ENCODE peak calls at places on chromosomes 5 and 9, in nine cellular contexts. U is cardiac muscle cell; X is Peyer's patch; C is prostate gland; O is heart left ventricle; S is upper lobe of right lung; I is CD8-positive, alpha-beta T cell; D is Panc1; P is spleen. W is an unnamed sample. For H3K27me3 and H3K9me3, the result is how much of the 10 kb centered on the place peaks cover.

GRCh38 chr5:137619191-137619870 is 116.6 kb downstream of the KLHL3 start:
- DNase-seq in D (no peak), X (no peak), O (peak), I (no peak), U (no peak), P (no peak), C (no peak), S (no peak), W (no peak)

GRCh38 chr5:177097016-177097985 is 10.6 kb downstream of the FGFR4 start:
- DNase-seq in D (no peak), P (no peak), C (no peak), S (no peak), U (no peak), X (no peak), O (no peak), I (no peak), W (no peak)

GRCh38 chr5:125017796-125018195 is 271.4 kb upstream of the ZNF608 start:
- DNase-seq in O (no peak), D (no peak), X (no peak), C (no peak), U (no peak), S (no peak), P (no peak), I (no peak), W (no peak)

GRCh38 chr9:105842023-105842644 is 147.8 kb downstream of the TMEM38B start:
- DNase-seq in P (no peak), X (no peak), D (no peak), S (no peak), C (no peak), U (peak), O (no peak), I (no peak), W (no peak)

GRCh38 chr5:107118184-107118902 is 552.4 kb downstream of the EFNA5 start:
- DNase-seq in O (no peak), I (no peak), X (no peak), C (no peak), U (no peak), S (no peak), D (no peak), P (no peak), W (no peak)

GRCh38 chr5:1732238-1732880 is 67.3 kb downstream of the MRPL36 start:
- DNase-seq in I (peak), P (peak), X (no peak), C (peak), D (no peak), U (no peak), S (peak), O (no peak), W (no peak)

GRCh38 chr5:80825780-80826460 is 134.2 kb upstream of the RASGRF2 start:
- DNase-seq in P (no peak), X (no peak), I (no peak), C (peak), O (no peak), D (no peak), S (no peak), U (no peak), W (no peak)

GRCh38 chr9:116219686-116220085 is 66.1 kb downstream of the PAPPA start:
- DNase-seq in D (no peak), X (no peak), S (no peak), I (no peak), C (no peak), U (peak), P (no peak), O (no peak), W (no peak)

GRCh38 chr9:93301911-93302525 is 118.1 kb downstream of the WNK2 start:
- DNase-seq in I (no peak), D (no peak), C (no peak), O (no peak), P (peak), U (no peak), S (peak), X (peak), W (no peak)

GRCh38 chr9:95507456-95508241 is 9.1 kb downstream of the PTCH1 start:
- DNase-seq in S (peak), I (peak), P (no peak), X (peak), O (peak), C (peak), D (no peak), U (peak), W (no peak)

GRCh38 chr5:38347896-38348295 is 89.5 kb downstream of the EGFLAM start:
- DNase-seq in S (no peak), D (no peak), I (no peak), X (no peak), O (no peak), U (no peak), P (no peak), C (no peak), W (no peak)

GRCh38 chr9:78234810-78235209 is 1.1 kb upstream of the CEP78 start:
- DNase-seq in I (no peak), D (no peak), P (no peak), S (no peak), U (no peak), X (no peak), O (no peak), C (no peak), W (no peak)

GRCh38 chr5:7213525-7213924 is 182.4 kb upstream of the ADCY2 start:
- DNase-seq in P (no peak), D (no peak), X (no peak), C (no peak), I (no peak), U (no peak), O (no peak), S (no peak), W (no peak)

GRCh38 chr9:108130896-108131295 is 641.3 kb upstream of the KLF4 start:
- DNase-seq in D (no peak), S (no peak), I (no peak), C (peak), X (no peak), O (no peak), P (no peak), U (no peak), W (no peak)

GRCh38 chr5:123369371-123369968 is 53.7 kb downstream of the CEP120 start:
- DNase-seq in I (no peak), O (no peak), D (no peak), C (no peak), S (no peak), X (no peak), P (no peak), U (no peak), W (no peak)

GRCh38 chr9:94606641-94607339 is 13.2 kb upstream of the FBP2 start:
- DNase-seq in P (no peak), C (no peak), U (no peak), S (no peak), I (no peak), D (no peak), X (no peak), O (no peak), W (no peak)

GRCh38 chr5:33311893-33312292 is 128.9 kb upstream of the TARS1 start:
- DNase-seq in S (no peak), X (no peak), D (no peak), P (no peak), C (no peak), I (no peak), O (no peak), U (no peak), W (peak)

GRCh38 chr9:557601-558201 is 283.8 kb upstream of the DMRT1 start:
- DNase-seq in S (no peak), D (peak), I (no peak), U (no peak), C (no peak), P (no peak), X (no peak), O (no peak), W (peak)

GRCh38 chr9:108273988-108274387 is 581.8 kb downstream of the ACTL7B start:
- DNase-seq in O (no peak), C (no peak), D (no peak), I (no peak), S (no peak), X (no peak), P (no peak), U (no peak), W (no peak)

GRCh38 chr9:137031904-137032639 is at the start of gene FUT7:
- DNase-seq in S (peak), P (peak), I (peak), U (no peak), D (no peak), O (no peak), C (no peak), X (peak), W (no peak)

GRCh38 chr9:108300296-108301287 is 555.2 kb downstream of the ACTL7B start:
- DNase-seq in O (no peak), S (no peak), D (no peak), P (no peak), I (no peak), U (no peak), X (no peak), C (no peak), W (no peak)

GRCh38 chr5:131252824-131253171 is 11.1 kb upstream of the CDC42SE2 start:
- DNase-seq in C (no peak), O (peak), P (peak), U (no peak), I (peak), S (peak), X (peak), D (no peak), W (no peak)

GRCh38 chr5:142293486-142293885 is 31.3 kb downstream of the SPRY4 start:
- DNase-seq in U (no peak), X (no peak), C (no peak), P (no peak), S (no peak), O (no peak), D (no peak), I (no peak), W (no peak)

GRCh38 chr5:146852089-146852488 is 26.5 kb downstream of the PPP2R2B start:
- DNase-seq in D (no peak), U (no peak), S (no peak), O (no peak), I (no peak), X (no peak), P (no peak), C (no peak), W (no peak)

GRCh38 chr5:56281489-56282163 is 48.5 kb upstream of the ANKRD55 start:
- DNase-seq in P (no peak), I (no peak), U (no peak), O (no peak), S (no peak), D (no peak), C (no peak), X (no peak), W (no peak)

GRCh38 chr5:56279979-56280378 is 46.8 kb upstream of the ANKRD55 start:
- DNase-seq in U (no peak), S (no peak), P (no peak), D (no peak), C (no peak), I (no peak), X (no peak), O (no peak), W (no peak)

GRCh38 chr5:56278267-56278826 is 45.2 kb upstream of the ANKRD55 start:
- DNase-seq in P (no peak), D (no peak), O (no peak), S (no peak), I (no peak), U (no peak), C (peak), X (no peak), W (no peak)

GRCh38 chr5:56277573-56277972 is 44.4 kb upstream of the ANKRD55 start:
- DNase-seq in C (no peak), P (no peak), U (no peak), X (no peak), D (no peak), I (no peak), S (no peak), O (no peak), W (no peak)

GRCh38 chr5:56279291-56279690 is 46.2 kb upstream of the ANKRD55 start:
- DNase-seq in O (no peak), C (no peak), I (no peak), U (no peak), S (no peak), D (no peak), X (no peak), P (no peak), W (no peak)
- H3K27ac ChIP-seq in O (no peak), C (no peak), I (no peak), U (no peak), S (no peak), D (no peak), X (no peak), P (no peak), W (no peak)

DNA sequence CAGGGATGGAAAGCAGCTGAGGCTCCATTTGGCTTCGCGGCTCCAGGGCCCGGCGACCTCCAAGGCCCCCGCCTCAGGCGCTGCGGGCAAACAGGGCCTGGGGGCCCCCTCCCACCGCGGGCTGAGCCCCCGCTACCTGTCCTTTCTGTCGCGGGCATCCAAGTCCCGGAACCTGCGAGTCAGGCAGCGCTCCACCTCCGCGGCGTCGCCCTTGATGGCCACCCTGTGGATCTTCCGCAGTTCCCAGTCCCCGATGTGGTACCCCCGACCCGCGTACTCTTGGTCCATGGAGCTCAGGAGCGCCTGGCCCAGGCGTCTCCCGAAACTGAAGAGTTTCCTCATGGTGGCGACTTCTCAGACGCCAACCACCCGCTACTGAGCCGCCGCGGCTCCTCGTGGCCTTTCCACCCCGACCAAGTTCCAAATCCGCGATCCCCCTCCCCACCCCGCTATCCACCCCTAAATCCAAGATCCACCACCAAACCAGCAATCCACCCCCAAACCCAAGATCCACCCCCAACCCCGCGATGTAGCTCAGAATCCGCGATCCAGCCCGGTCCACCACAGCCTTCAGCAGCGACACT is 86.5 kb upstream of the CCDC180 start:
- DNase-seq in D (no peak), C (no peak), S (no peak), U (peak), X (no peak), I (no peak), O (no peak), P (no peak), W (no peak)
- H3K27me3 ChIP-seq in D (under half), C (under half), S (half or more), U (half or more), X (under half), I (under half), O (half or more), P (under half), W (under half)

GRCh38 chr5:17748196-17748595 is 113.9 kb downstream of the TAF11L14 start:
- DNase-seq in P (no peak), C (no peak), D (no peak), S (no peak), I (no peak), X (no peak), O (no peak), U (no peak), W (no peak)
- H3K9me3 ChIP-seq in P (under half), C (under half), D (under half), S (under half), I (under half), X (under half), O (under half), U (under half), W (under half)

DNA sequence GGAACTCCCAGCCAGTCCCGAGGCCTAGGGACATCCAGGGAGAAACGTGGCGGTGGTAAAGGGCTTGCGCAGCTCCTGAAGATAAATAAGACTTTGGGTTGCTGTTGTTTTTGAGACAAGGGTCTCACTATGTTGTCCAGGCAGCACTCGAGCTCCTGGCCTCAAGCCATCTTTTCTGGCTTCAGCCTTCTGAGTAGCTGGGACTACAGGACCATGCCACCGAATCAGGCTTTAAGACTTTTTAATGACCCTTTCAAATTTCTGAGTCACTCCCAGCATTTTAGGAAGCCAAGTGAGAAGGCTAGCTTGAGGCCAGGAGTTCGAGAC is 704 bp upstream of the GNE start:
- DNase-seq in C (peak), O (no peak), S (no peak), P (no peak), U (no peak), D (no peak), I (no peak), X (no peak), W (no peak)
- H3K27ac ChIP-seq in C (peak), O (peak), S (peak), P (peak), U (peak), D (peak), I (peak), X (peak), W (peak)

DNA sequence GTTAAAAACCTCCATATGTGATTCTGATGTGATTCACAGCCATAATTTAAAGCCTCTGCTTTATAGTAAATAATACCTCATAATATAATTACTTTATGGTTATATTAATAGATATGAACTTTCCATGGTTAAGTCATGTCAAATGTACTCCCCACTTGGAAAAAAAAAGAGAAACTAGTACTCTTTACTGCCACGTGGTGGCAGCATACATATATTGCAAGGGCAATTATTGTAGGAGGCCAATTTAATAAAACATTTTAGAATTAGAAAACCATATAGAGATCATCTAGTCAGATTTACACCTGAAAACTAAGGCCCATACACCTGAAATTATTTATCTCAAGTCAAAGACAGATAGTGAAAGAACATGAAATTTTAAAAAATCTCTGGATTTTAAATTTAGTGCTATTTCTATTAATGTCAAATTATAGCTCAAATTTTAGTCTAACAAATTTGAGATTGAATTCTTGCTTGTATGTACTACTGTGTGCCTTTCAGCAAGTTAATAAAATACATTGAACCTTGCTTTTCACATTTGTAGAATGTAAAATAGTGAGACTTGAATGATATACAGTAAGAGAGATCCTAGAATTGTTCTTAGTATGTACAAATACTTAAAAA is 603.6 kb downstream of the TLE4 start:
- DNase-seq in C (no peak), I (no peak), X (no peak), D (no peak), P (no peak), O (no peak), S (no peak), U (peak), W (no peak)
- H3K27me3 ChIP-seq in C (under half), I (under half), X (under half), D (under half), P (under half), O (under half), S (under half), U (under half), W (under half)

GRCh38 chr9:96766199-96766598 is 11.7 kb downstream of the ZNF510 start:
- DNase-seq in C (no peak), S (no peak), O (no peak), X (no peak), U (no peak), I (no peak), P (no peak), D (no peak), W (no peak)
- H3K9me3 ChIP-seq in C (under half), S (half or more), O (half or more), X (half or more), U (under half), I (under half), P (half or more), D (half or more), W (under half)

GRCh38 chr9:80928697-80929096 is 760.6 kb downstream of the TLE1 start:
- DNase-seq in D (no peak), U (no peak), S (no peak), X (no peak), O (no peak), I (no peak), C (no peak), P (no peak), W (no peak)

GRCh38 chr9:80937646-80938045 is 751.7 kb downstream of the TLE1 start:
- DNase-seq in C (no peak), P (no peak), S (no peak), I (no peak), O (no peak), X (no peak), U (no peak), D (no peak), W (no peak)

GRCh38 chr9:80931163-80931562 is 758.2 kb downstream of the TLE1 start:
- DNase-seq in S (no peak), C (no peak), D (no peak), P (no peak), I (no peak), O (no peak), U (no peak), X (no peak), W (no peak)

GRCh38 chr9:80932181-80932580 is 757.2 kb downstream of the TLE1 start:
- DNase-seq in P (no peak), C (no peak), X (no peak), O (no peak), I (no peak), S (no peak), U (no peak), D (no peak), W (no peak)

GRCh38 chr9:80932947-80933346 is 756.4 kb downstream of the TLE1 start:
- DNase-seq in C (peak), D (no peak), U (no peak), S (no peak), X (no peak), O (no peak), P (no peak), I (no peak), W (no peak)
- H3K27ac ChIP-seq in C (no peak), D (no peak), U (no peak), S (no peak), X (no peak), O (no peak), P (no peak), I (no peak), W (no peak)

DNA sequence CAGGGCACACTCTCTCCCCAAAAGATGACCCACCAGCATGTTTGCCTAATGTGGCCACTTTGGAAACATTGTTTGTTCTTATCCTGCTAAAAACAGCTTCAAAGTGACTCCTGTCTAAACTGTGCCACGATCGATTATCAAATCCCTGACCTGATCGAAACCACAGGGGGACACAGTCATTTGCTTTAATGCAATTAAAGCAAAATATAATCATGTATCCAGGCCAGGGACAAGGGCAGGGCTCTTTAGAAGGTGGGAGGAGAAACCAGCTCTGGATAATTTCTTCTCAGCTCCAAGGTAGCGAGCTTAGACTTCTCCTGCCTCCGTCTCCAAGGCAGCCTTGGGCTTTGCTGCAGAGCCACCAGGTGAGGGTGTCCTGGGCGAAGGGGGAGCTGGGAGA is 95.0 kb upstream of the HAND1 start:
- DNase-seq in I (no peak), O (no peak), S (no peak), C (no peak), D (no peak), X (no peak), U (no peak), P (no peak), W (no peak)
- H3K27me3 ChIP-seq in I (under half), O (under half), S (under half), C (under half), D (under half), X (under half), U (under half), P (under half), W (under half)

DNA sequence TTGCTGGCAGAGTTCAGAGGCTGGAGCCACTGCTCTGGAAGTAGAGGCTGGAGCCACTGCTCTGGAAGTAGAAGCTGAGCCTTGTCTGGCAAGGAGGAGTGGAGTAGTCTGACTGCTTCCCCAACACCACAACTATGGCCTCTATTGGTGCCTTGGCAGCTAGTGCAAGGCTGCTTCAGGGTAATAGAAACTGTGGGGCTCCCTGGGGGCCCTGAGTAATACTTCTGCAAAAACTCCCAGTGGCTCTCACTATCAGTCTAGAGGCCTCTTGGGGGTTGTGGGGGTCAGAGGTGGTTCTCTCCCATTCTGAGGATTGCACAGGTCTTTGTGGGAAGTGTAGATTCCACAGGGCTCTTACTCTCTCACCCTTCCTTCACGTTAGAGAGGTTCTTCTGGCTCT is 629.0 kb upstream of the PTPRD start:
- DNase-seq in C (no peak), P (no peak), O (no peak), I (no peak), X (no peak), U (no peak), S (no peak), D (no peak), W (no peak)
- H3K9me3 ChIP-seq in C (under half), P (under half), O (under half), I (under half), X (under half), U (under half), S (under half), D (under half), W (under half)

W was measured in keratinocyte.